ENCODE peak calls at places on chromosomes 13 and 19, in eight cellular contexts. One of them, this sample, is unnamed.

GRCh38 chr19:5155586-5156210 is 184.9 kb downstream of the PTPRS start:
- DNase-seq in CD8-positive, alpha-beta T cell: no peak
- DNase-seq in PC-3: no peak
- DNase-seq in GM23338: no peak
- DNase-seq in endothelial cell of umbilical vein: no peak
- DNase-seq in H9: no peak
- DNase-seq in tibial artery: peak; percentile 17
- DNase-seq in Peyer's patch: no peak
- DNase-seq in this sample: peak; percentile 12

GRCh38 chr13:110575322-110576069 is 14.0 kb upstream of the RAB20 start:
- DNase-seq in CD8-positive, alpha-beta T cell: no peak
- DNase-seq in PC-3: no peak
- DNase-seq in GM23338: no peak
- DNase-seq in endothelial cell of umbilical vein: no peak
- DNase-seq in H9: peak; percentile 61
- DNase-seq in tibial artery: no peak
- DNase-seq in Peyer's patch: peak; percentile 69
- DNase-seq in this sample: peak; percentile 70

GRCh38 chr13:65095118-65095517 is 2135.0 kb downstream of the PCDH9 start:
- DNase-seq in CD8-positive, alpha-beta T cell: no peak
- DNase-seq in PC-3: no peak
- DNase-seq in GM23338: no peak
- DNase-seq in endothelial cell of umbilical vein: no peak
- DNase-seq in H9: no peak
- DNase-seq in tibial artery: no peak
- DNase-seq in Peyer's patch: no peak
- DNase-seq in this sample: no peak

GRCh38 chr19:48615145-48616040 is 517 bp upstream of the FAM83E start:
- DNase-seq in CD8-positive, alpha-beta T cell: no peak
- DNase-seq in PC-3: no peak
- DNase-seq in GM23338: peak; percentile 93
- DNase-seq in endothelial cell of umbilical vein: no peak
- DNase-seq in H9: peak; percentile 94
- DNase-seq in tibial artery: no peak
- DNase-seq in Peyer's patch: no peak
- DNase-seq in this sample: no peak

GRCh38 chr19:10424011-10424637 is 3.8 kb downstream of the PDE4A start:
- DNase-seq in CD8-positive, alpha-beta T cell: peak; percentile 81
- DNase-seq in PC-3: peak; percentile 93
- DNase-seq in GM23338: peak; percentile 87
- DNase-seq in endothelial cell of umbilical vein: peak; percentile 73
- DNase-seq in H9: peak; percentile 89
- DNase-seq in tibial artery: peak; percentile 75
- DNase-seq in Peyer's patch: peak; percentile 88
- DNase-seq in this sample: peak; percentile 94

GRCh38 chr19:23531976-23532375 is 136.7 kb upstream of the ZNF91 start:
- DNase-seq in CD8-positive, alpha-beta T cell: no peak
- DNase-seq in PC-3: no peak
- DNase-seq in GM23338: no peak
- DNase-seq in endothelial cell of umbilical vein: no peak
- DNase-seq in H9: no peak
- DNase-seq in tibial artery: no peak
- DNase-seq in Peyer's patch: no peak
- DNase-seq in this sample: no peak

GRCh38 chr13:76164290-76164689 is 528.2 kb downstream of the LMO7 start:
- DNase-seq in CD8-positive, alpha-beta T cell: no peak
- DNase-seq in PC-3: no peak
- DNase-seq in GM23338: no peak
- DNase-seq in endothelial cell of umbilical vein: no peak
- DNase-seq in H9: no peak
- DNase-seq in tibial artery: no peak
- DNase-seq in Peyer's patch: no peak
- DNase-seq in this sample: no peak

GRCh38 chr19:992670-993055 is 7.6 kb upstream of the GRIN3B start:
- DNase-seq in CD8-positive, alpha-beta T cell: no peak
- DNase-seq in PC-3: no peak
- DNase-seq in GM23338: no peak
- DNase-seq in endothelial cell of umbilical vein: no peak
- DNase-seq in H9: no peak
- DNase-seq in tibial artery: no peak
- DNase-seq in Peyer's patch: no peak
- DNase-seq in this sample: no peak

DNA sequence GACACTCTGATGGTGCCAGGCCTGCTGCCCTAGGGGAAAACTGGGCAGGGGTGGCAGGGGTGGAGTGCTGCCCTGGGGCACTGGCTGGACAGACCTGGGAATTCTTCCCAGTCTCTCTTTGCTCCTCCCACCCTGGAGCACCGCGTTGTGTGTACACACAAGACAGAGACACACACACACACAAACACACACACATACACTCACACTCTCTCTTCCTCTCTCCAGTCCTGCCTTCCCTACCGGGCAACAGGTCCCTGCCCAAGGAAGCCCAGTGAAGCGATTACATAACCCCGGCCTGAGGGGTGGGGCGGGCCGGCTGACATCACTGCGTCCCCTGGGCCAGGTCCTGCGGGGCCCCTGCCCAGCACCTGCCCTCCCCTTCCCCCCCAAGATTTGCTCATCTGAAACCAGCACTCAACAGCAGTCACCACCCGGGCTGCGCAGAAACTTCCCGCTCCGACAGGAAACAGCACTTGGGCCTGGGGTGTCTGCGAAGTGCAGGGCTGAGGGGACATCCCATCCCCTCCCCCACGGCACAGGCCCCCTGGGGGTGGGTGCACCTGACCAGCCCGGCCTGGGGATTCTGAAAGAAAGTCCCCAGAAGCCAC is 1.2 kb downstream of the MKNK2 start:
- DNase-seq in CD8-positive, alpha-beta T cell: peak; percentile 81
- DNase-seq in PC-3: peak; percentile 67
- DNase-seq in GM23338: peak; percentile 69
- DNase-seq in endothelial cell of umbilical vein: peak; percentile 56
- DNase-seq in H9: peak; percentile 55
- DNase-seq in tibial artery: peak; percentile 88
- DNase-seq in Peyer's patch: peak; percentile 95
- DNase-seq in this sample: peak; percentile 82
- H3K4me1 ChIP-seq in CD8-positive, alpha-beta T cell: peaks cover 68% of the 10 kb centered on the region
- H3K4me1 ChIP-seq in PC-3: peaks cover 31% of the 10 kb centered on the region
- H3K4me1 ChIP-seq in GM23338: no peaks in the 10 kb centered on the region
- H3K4me1 ChIP-seq in endothelial cell of umbilical vein: peaks cover 29% of the 10 kb centered on the region
- H3K4me1 ChIP-seq in H9: no peaks in the 10 kb centered on the region
- H3K4me1 ChIP-seq in tibial artery: peaks cover 55% of the 10 kb centered on the region
- H3K4me1 ChIP-seq in Peyer's patch: peaks cover 63% of the 10 kb centered on the region
- H3K4me1 ChIP-seq in this sample: no peaks in the 10 kb centered on the region

GRCh38 chr13:98858206-98858605 is 105.7 kb upstream of the SLC15A1 start:
- DNase-seq in CD8-positive, alpha-beta T cell: no peak
- DNase-seq in PC-3: no peak
- DNase-seq in GM23338: no peak
- DNase-seq in endothelial cell of umbilical vein: no peak
- DNase-seq in H9: no peak
- DNase-seq in tibial artery: no peak
- DNase-seq in Peyer's patch: no peak
- DNase-seq in this sample: no peak

GRCh38 chr13:98851276-98851675 is 98.8 kb upstream of the SLC15A1 start:
- DNase-seq in CD8-positive, alpha-beta T cell: no peak
- DNase-seq in PC-3: no peak
- DNase-seq in GM23338: no peak
- DNase-seq in endothelial cell of umbilical vein: no peak
- DNase-seq in H9: no peak
- DNase-seq in tibial artery: no peak
- DNase-seq in Peyer's patch: no peak
- DNase-seq in this sample: no peak

GRCh38 chr13:98856983-98857382 is 104.5 kb upstream of the SLC15A1 start:
- DNase-seq in CD8-positive, alpha-beta T cell: no peak
- DNase-seq in PC-3: no peak
- DNase-seq in GM23338: no peak
- DNase-seq in endothelial cell of umbilical vein: peak; percentile 86
- DNase-seq in H9: no peak
- DNase-seq in tibial artery: peak; percentile 44
- DNase-seq in Peyer's patch: peak; percentile 70
- DNase-seq in this sample: no peak

GRCh38 chr13:98853791-98854191 is 101.3 kb upstream of the SLC15A1 start:
- DNase-seq in CD8-positive, alpha-beta T cell: no peak
- DNase-seq in PC-3: no peak
- DNase-seq in GM23338: no peak
- DNase-seq in endothelial cell of umbilical vein: no peak
- DNase-seq in H9: no peak
- DNase-seq in tibial artery: no peak
- DNase-seq in Peyer's patch: no peak
- DNase-seq in this sample: no peak

DNA sequence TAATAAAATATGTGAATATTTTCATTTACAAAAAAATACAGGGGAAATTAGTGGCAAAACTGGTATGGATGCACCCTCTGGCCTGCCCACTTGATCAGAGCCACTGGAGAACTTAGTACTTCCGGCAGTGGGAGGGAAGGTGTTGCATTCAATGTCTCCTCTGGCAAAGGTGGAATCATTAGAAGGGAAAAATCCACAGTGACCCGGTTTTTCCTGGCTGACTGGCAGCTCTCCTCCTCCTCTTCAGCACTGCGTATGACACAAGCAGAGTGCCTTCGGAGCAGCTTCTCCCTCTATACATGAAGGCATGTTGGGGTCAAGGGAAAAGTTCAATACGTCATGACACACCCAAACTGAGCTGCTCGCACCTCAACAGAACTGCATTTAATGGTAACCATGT is 102.0 kb upstream of the SLC15A1 start:
- DNase-seq in CD8-positive, alpha-beta T cell: no peak
- DNase-seq in PC-3: no peak
- DNase-seq in GM23338: no peak
- DNase-seq in endothelial cell of umbilical vein: no peak
- DNase-seq in H9: no peak
- DNase-seq in tibial artery: no peak
- DNase-seq in Peyer's patch: no peak
- DNase-seq in this sample: no peak
- H3K27ac ChIP-seq in CD8-positive, alpha-beta T cell: no peak overlapping the region
- H3K27ac ChIP-seq in PC-3: no peak overlapping the region
- H3K27ac ChIP-seq in GM23338: no peak overlapping the region
- H3K27ac ChIP-seq in endothelial cell of umbilical vein: no peak overlapping the region
- H3K27ac ChIP-seq in H9: no peak overlapping the region
- H3K27ac ChIP-seq in tibial artery: no peak overlapping the region
- H3K27ac ChIP-seq in Peyer's patch: no peak overlapping the region
- H3K27ac ChIP-seq in this sample: no peak overlapping the region

GRCh38 chr19:44758596-44758995 is 10.1 kb downstream of the BCL3 start:
- DNase-seq in CD8-positive, alpha-beta T cell: no peak
- DNase-seq in PC-3: no peak
- DNase-seq in GM23338: peak; percentile 86
- DNase-seq in endothelial cell of umbilical vein: no peak
- DNase-seq in H9: peak; percentile 89
- DNase-seq in tibial artery: no peak
- DNase-seq in Peyer's patch: no peak
- DNase-seq in this sample: no peak

GRCh38 chr19:44756089-44756562 is 7.6 kb downstream of the BCL3 start:
- DNase-seq in CD8-positive, alpha-beta T cell: no peak
- DNase-seq in PC-3: no peak
- DNase-seq in GM23338: no peak
- DNase-seq in endothelial cell of umbilical vein: no peak
- DNase-seq in H9: no peak
- DNase-seq in tibial artery: no peak
- DNase-seq in Peyer's patch: no peak
- DNase-seq in this sample: no peak

GRCh38 chr19:44755219-44755618 is 6.7 kb downstream of the BCL3 start:
- DNase-seq in CD8-positive, alpha-beta T cell: no peak
- DNase-seq in PC-3: no peak
- DNase-seq in GM23338: no peak
- DNase-seq in endothelial cell of umbilical vein: no peak
- DNase-seq in H9: no peak
- DNase-seq in tibial artery: no peak
- DNase-seq in Peyer's patch: no peak
- DNase-seq in this sample: no peak

GRCh38 chr19:44757735-44758505 is 9.4 kb downstream of the BCL3 start:
- DNase-seq in CD8-positive, alpha-beta T cell: no peak
- DNase-seq in PC-3: no peak
- DNase-seq in GM23338: peak; percentile 82
- DNase-seq in endothelial cell of umbilical vein: peak; percentile 53
- DNase-seq in H9: peak; percentile 74
- DNase-seq in tibial artery: peak; percentile 77
- DNase-seq in Peyer's patch: no peak
- DNase-seq in this sample: peak; percentile 93

GRCh38 chr19:44757057-44757734 is 8.7 kb downstream of the BCL3 start:
- DNase-seq in CD8-positive, alpha-beta T cell: no peak
- DNase-seq in PC-3: no peak
- DNase-seq in GM23338: peak; percentile 49
- DNase-seq in endothelial cell of umbilical vein: no peak
- DNase-seq in H9: no peak
- DNase-seq in tibial artery: peak; percentile 79
- DNase-seq in Peyer's patch: no peak
- DNase-seq in this sample: peak; percentile 90
- H3K4me1 ChIP-seq in CD8-positive, alpha-beta T cell: peaks cover 55% of the 10 kb centered on the region
- H3K4me1 ChIP-seq in PC-3: peaks cover 25% of the 10 kb centered on the region
- H3K4me1 ChIP-seq in GM23338: peaks cover 33% of the 10 kb centered on the region
- H3K4me1 ChIP-seq in endothelial cell of umbilical vein: peaks cover 40% of the 10 kb centered on the region
- H3K4me1 ChIP-seq in H9: no peaks in the 10 kb centered on the region
- H3K4me1 ChIP-seq in tibial artery: peaks cover 50% of the 10 kb centered on the region
- H3K4me1 ChIP-seq in Peyer's patch: peaks cover 10% of the 10 kb centered on the region
- H3K4me1 ChIP-seq in this sample: no peaks in the 10 kb centered on the region

GRCh38 chr13:114211446-114211845 is 23.3 kb upstream of the CDC16 start:
- DNase-seq in CD8-positive, alpha-beta T cell: no peak
- DNase-seq in PC-3: no peak
- DNase-seq in GM23338: no peak
- DNase-seq in endothelial cell of umbilical vein: no peak
- DNase-seq in H9: no peak
- DNase-seq in tibial artery: no peak
- DNase-seq in Peyer's patch: no peak
- DNase-seq in this sample: no peak

GRCh38 chr13:114204894-114205293 is 25.8 kb downstream of the CFAP97D2 start:
- DNase-seq in CD8-positive, alpha-beta T cell: no peak
- DNase-seq in PC-3: no peak
- DNase-seq in GM23338: no peak
- DNase-seq in endothelial cell of umbilical vein: no peak
- DNase-seq in H9: no peak
- DNase-seq in tibial artery: no peak
- DNase-seq in Peyer's patch: no peak
- DNase-seq in this sample: no peak

GRCh38 chr13:114203536-114203935 is 24.5 kb downstream of the CFAP97D2 start:
- DNase-seq in CD8-positive, alpha-beta T cell: peak; percentile 71
- DNase-seq in PC-3: no peak
- DNase-seq in GM23338: no peak
- DNase-seq in endothelial cell of umbilical vein: no peak
- DNase-seq in H9: no peak
- DNase-seq in tibial artery: no peak
- DNase-seq in Peyer's patch: no peak
- DNase-seq in this sample: no peak

GRCh38 chr13:114212096-114212495 is 22.6 kb upstream of the CDC16 start:
- DNase-seq in CD8-positive, alpha-beta T cell: no peak
- DNase-seq in PC-3: peak; percentile 47
- DNase-seq in GM23338: no peak
- DNase-seq in endothelial cell of umbilical vein: peak; percentile 88
- DNase-seq in H9: no peak
- DNase-seq in tibial artery: no peak
- DNase-seq in Peyer's patch: no peak
- DNase-seq in this sample: no peak

DNA sequence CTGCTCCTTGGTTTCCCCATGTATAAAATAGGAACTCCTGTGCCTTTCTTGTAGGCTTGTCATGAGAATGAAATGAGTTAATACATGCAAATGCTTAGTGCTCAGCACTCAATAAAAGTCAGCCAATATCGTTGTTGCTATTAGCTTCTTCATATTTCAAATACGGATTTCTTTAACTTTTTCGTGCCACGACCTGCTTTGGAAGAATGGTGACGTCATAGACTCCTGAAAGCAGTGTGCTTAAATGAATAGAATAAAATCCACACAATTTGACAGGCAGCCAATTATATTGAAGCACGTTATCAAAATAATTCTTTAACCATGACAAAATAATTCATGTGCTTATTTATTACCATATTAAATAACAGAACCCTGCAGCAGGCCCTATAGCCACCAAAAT is 26.6 kb upstream of the CDC16 start:
- DNase-seq in CD8-positive, alpha-beta T cell: no peak
- DNase-seq in PC-3: no peak
- DNase-seq in GM23338: no peak
- DNase-seq in endothelial cell of umbilical vein: no peak
- DNase-seq in H9: no peak
- DNase-seq in tibial artery: no peak
- DNase-seq in Peyer's patch: no peak
- DNase-seq in this sample: no peak
- H3K27ac ChIP-seq in CD8-positive, alpha-beta T cell: no peak overlapping the region
- H3K27ac ChIP-seq in PC-3: no peak overlapping the region
- H3K27ac ChIP-seq in GM23338: no peak overlapping the region
- H3K27ac ChIP-seq in endothelial cell of umbilical vein: no peak overlapping the region
- H3K27ac ChIP-seq in H9: no peak overlapping the region
- H3K27ac ChIP-seq in tibial artery: no peak overlapping the region
- H3K27ac ChIP-seq in Peyer's patch: no peak overlapping the region
- H3K27ac ChIP-seq in this sample: no peak overlapping the region